ENCODE peak calls at places on chromosomes 16 and 17, in four cellular contexts. M is tibial artery, L is choroid plexus epithelial cell, X is GM12878. Z is an unnamed sample.

GRCh38 chr16:31138621-31139578 is 3.4 kb upstream of the PRSS8 start:
- DNase-seq in M (no peak), L (peak), X (no peak), Z (peak)

GRCh38 chr17:78255029-78255656 is 23.7 kb downstream of the TMEM235 start:
- DNase-seq in M (no peak), L (no peak), X (no peak), Z (no peak)

GRCh38 chr17:77214743-77215142 is 74.0 kb downstream of the SEC14L1 start:
- DNase-seq in M (no peak), L (peak), X (no peak), Z (peak)

GRCh38 chr16:80231888-80232287 is 308.9 kb upstream of the DYNLRB2 start:
- DNase-seq in M (no peak), L (peak), X (peak), Z (peak)

GRCh38 chr17:64779344-64780095 is 117.4 kb upstream of the SMURF2 start:
- DNase-seq in M (peak), L (no peak), X (no peak), Z (no peak)

GRCh38 chr17:12979255-12979654 is 38.6 kb downstream of the ELAC2 start:
- DNase-seq in M (no peak), L (no peak), X (no peak), Z (no peak)

GRCh38 chr16:15810949-15811348 is 45.9 kb downstream of the MYH11 start:
- DNase-seq in M (peak), L (no peak), X (no peak), Z (no peak)

GRCh38 chr17:21021208-21021803 is 21.5 kb downstream of the USP22 start:
- DNase-seq in M (no peak), L (no peak), X (no peak), Z (no peak)

GRCh38 chr17:28524476-28525415 is 18.6 kb downstream of the FOXN1 start:
- DNase-seq in M (no peak), L (peak), X (no peak), Z (peak)

GRCh38 chr16:67660564-67661028 is at the start of gene PARD6A:
- DNase-seq in M (peak), L (peak), X (peak), Z (peak)
- TF ChIP-seq CTCF in M (peak), L (no peak), X (no peak), Z (no peak)

GRCh38 chr16:563072-563644 is 3.0 kb downstream of the PRR35 start:
- DNase-seq in M (no peak), L (no peak), X (no peak), Z (no peak)

GRCh38 chr16:567362-568256 is 804 bp downstream of the NHLRC4 start:
- DNase-seq in M (no peak), L (no peak), X (no peak), Z (no peak)

GRCh38 chr16:564690-565419 is 1.9 kb upstream of the NHLRC4 start:
- DNase-seq in M (no peak), L (no peak), X (no peak), Z (no peak)

GRCh38 chr16:566475-567361 is at the start of gene NHLRC4:
- DNase-seq in M (peak), L (peak), X (no peak), Z (peak)

DNA sequence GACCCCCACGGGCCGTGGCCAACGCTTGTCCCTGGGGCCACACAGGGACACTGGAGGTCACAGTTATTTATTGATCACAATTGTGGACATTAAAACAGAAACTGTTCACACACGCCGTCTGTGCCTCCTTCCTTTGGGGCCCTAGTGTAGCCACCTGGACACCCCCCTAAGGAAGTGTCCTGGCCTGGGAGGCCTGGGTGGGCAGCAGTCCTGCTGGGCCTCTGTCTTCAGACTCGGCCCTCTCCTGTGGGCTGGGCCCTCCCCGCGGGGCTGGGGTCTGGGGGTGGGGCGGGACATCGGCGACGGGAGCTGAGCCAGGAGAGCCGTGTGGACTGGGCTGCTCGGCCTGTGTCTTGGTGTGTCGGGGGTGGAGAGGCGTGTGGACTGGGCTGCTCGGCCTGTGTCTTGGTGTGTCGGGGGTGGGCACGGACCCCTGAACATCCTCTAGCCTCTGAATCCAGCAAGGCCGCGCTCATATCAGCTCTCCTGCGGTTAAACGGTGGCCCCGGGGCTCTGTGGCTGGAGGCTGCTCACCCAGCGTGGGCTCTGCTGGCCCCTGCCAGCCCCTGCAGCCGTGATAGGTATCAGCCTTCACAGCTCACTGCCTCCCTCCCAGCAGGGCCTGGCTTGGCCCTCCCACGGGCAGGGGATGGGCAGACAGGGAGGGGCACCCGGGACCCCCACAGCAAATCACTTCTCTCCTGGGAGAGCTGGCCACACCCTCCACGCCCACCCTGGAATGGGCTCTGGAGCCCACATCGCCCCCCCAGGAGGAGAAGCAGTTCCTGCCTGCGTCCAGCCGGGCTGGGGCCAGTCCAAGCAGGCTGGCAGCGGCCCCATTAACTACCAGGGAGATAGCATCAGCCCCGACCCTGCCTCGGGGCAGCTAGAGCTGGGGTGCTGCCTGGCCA is 1.1 kb upstream of the NHLRC4 start:
- DNase-seq in M (no peak), L (no peak), X (no peak), Z (no peak)
- H3K4me3 ChIP-seq in M (no peak), L (no peak), X (no peak), Z (no peak)

GRCh38 chr17:60107526-60108257 is 29.0 kb upstream of the HEATR6 start:
- DNase-seq in M (no peak), L (peak), X (no peak), Z (peak)
- TF ChIP-seq CTCF in M (no peak), L (peak), X (no peak), Z (peak)

GRCh38 chr16:27333104-27333503 is 19.3 kb downstream of the IL4R start:
- DNase-seq in M (no peak), L (no peak), X (no peak), Z (no peak)

GRCh38 chr16:27335349-27336052 is 21.7 kb downstream of the IL4R start:
- DNase-seq in M (no peak), L (no peak), X (no peak), Z (peak)

GRCh38 chr16:27333549-27333948 is 19.8 kb downstream of the IL4R start:
- DNase-seq in M (no peak), L (no peak), X (no peak), Z (no peak)

GRCh38 chr16:27334192-27334764 is 20.5 kb downstream of the IL4R start:
- DNase-seq in M (no peak), L (no peak), X (no peak), Z (no peak)

DNA sequence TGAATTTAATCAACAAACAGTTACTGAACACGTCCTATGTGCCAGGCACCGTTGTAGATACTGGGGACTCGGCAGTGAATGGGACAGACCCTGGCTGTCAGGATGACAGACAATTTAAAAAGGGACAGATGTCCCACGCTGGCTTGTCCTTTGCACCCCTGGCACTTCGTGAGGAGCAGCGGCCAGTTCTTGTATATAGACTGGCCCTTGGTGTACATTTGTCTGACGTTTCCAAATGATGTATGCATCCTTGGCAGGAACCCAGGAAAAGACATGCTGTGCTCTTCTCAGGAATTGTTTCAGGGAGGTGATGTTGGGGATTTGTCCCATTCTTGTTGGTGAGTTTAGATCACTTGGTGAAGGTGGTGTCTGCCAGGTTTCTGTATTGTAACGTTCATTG is 21.1 kb downstream of the IL4R start:
- DNase-seq in M (no peak), L (peak), X (no peak), Z (no peak)
- H3K4me3 ChIP-seq in M (no peak), L (no peak), X (no peak), Z (no peak)

Z was measured in fibroblast of the aortic adventitia.